ENCODE peak calls at places on chromosomes 6 and 20, in six cellular contexts. A is activated T-cell treated with anti-CD3 and anti-CD28 coated beads, Interleukin-2, amount 50 U/mL, for 48 hours; D is DMS 273 treated with DMSO at 0.1 percent for 48 hours; B is endodermal cell; N is aorta; W is EH. T is an unnamed sample.

GRCh38 chr6:119672725-119673124 is 323.2 kb upstream of the MAN1A1 start:
- DNase-seq in A (no peak), D (no peak), B (peak), N (no peak), W (no peak), T (no peak)

GRCh38 chr6:118893095-118893881 is 664 bp upstream of the ASF1A start:
- DNase-seq in A (no peak), D (peak), B (no peak), N (peak), W (peak), T (peak)

GRCh38 chr20:48912065-48912464 is 9.4 kb upstream of the ARFGEF2 start:
- DNase-seq in A (no peak), D (peak), B (no peak), N (no peak), W (no peak), T (no peak)

GRCh38 chr6:81987293-81987692 is 234.8 kb upstream of the TENT5A start:
- DNase-seq in A (no peak), D (no peak), B (no peak), N (no peak), W (no peak), T (no peak)

GRCh38 chr6:121639041-121639440 is 203.6 kb downstream of the GJA1 start:
- DNase-seq in A (no peak), D (no peak), B (no peak), N (no peak), W (peak), T (no peak)

GRCh38 chr6:166558156-166559025 is 28.1 kb downstream of the RAMACL start:
- DNase-seq in A (no peak), D (no peak), B (peak), N (no peak), W (no peak), T (no peak)

GRCh38 chr20:37071481-37071911 is 24.3 kb downstream of the RBL1 start:
- DNase-seq in A (peak), D (no peak), B (no peak), N (no peak), W (peak), T (no peak)

GRCh38 chr6:122778961-122779671 is 400 bp upstream of the FABP7 start:
- DNase-seq in A (no peak), D (no peak), B (peak), N (no peak), W (no peak), T (peak)

GRCh38 chr20:3430376-3431069 is 23.1 kb upstream of the DNAAF9 start:
- DNase-seq in A (no peak), D (no peak), B (no peak), N (peak), W (no peak), T (no peak)

GRCh38 chr6:54980511-54981275 is 134.1 kb downstream of the FAM83B start:
- DNase-seq in A (no peak), D (no peak), B (no peak), N (no peak), W (peak), T (no peak)

GRCh38 chr6:69018911-69019310 is 383.8 kb downstream of the ADGRB3 start:
- DNase-seq in A (no peak), D (no peak), B (no peak), N (no peak), W (no peak), T (no peak)

GRCh38 chr6:107272246-107272645 is 156.9 kb upstream of the BEND3 start:
- DNase-seq in A (no peak), D (no peak), B (no peak), N (no peak), W (peak), T (no peak)

GRCh38 chr6:131909408-131910218 is 41.6 kb downstream of the CCN2 start:
- DNase-seq in A (peak), D (peak), B (peak), N (peak), W (peak), T (peak)

GRCh38 chr6:20364327-20364726 is 37.4 kb upstream of the E2F3 start:
- DNase-seq in A (no peak), D (no peak), B (no peak), N (no peak), W (no peak), T (no peak)